ENCODE peak calls at places on chromosomes 6 and 20, in seven cellular contexts. One of them, this sample, is unnamed.

GRCh38 chr6:54427396-54427910 is 119.2 kb downstream of the TINAG start:
- DNase-seq in GM13977: no peak
- DNase-seq in BE2C: no peak
- DNase-seq in mammary epithelial cell: peak
- DNase-seq in Right ventricle myocardium superior: no peak
- DNase-seq in NCI-H460: no peak
- DNase-seq in germinal center: no peak
- DNase-seq in this sample: no peak

GRCh38 chr6:63537126-63537958 is 34.9 kb upstream of the LOC128125822 start:
- DNase-seq in NCI-H460: no peak
- DNase-seq in BE2C: no peak
- DNase-seq in Right ventricle myocardium superior: no peak
- DNase-seq in mammary epithelial cell: peak
- DNase-seq in germinal center: no peak
- DNase-seq in GM13977: no peak
- DNase-seq in this sample: no peak

GRCh38 chr20:46849751-46850150 is 44.9 kb upstream of the EYA2 start:
- DNase-seq in GM13977: no peak
- DNase-seq in BE2C: no peak
- DNase-seq in Right ventricle myocardium superior: no peak
- DNase-seq in germinal center: no peak
- DNase-seq in mammary epithelial cell: no peak
- DNase-seq in NCI-H460: no peak
- DNase-seq in this sample: no peak

GRCh38 chr6:37994238-37994637 is 174.7 kb downstream of the ZFAND3 start:
- DNase-seq in germinal center: no peak
- DNase-seq in mammary epithelial cell: peak
- DNase-seq in BE2C: no peak
- DNase-seq in GM13977: no peak
- DNase-seq in Right ventricle myocardium superior: no peak
- DNase-seq in NCI-H460: no peak
- DNase-seq in this sample: peak

GRCh38 chr20:62155428-62156253 is 12.1 kb downstream of the SS18L1 start:
- DNase-seq in Right ventricle myocardium superior: no peak
- DNase-seq in NCI-H460: no peak
- DNase-seq in germinal center: no peak
- DNase-seq in BE2C: no peak
- DNase-seq in mammary epithelial cell: peak
- DNase-seq in GM13977: no peak
- DNase-seq in this sample: peak

GRCh38 chr6:31738048-31738979 is 1.5 kb upstream of the MSH5 start:
- DNase-seq in Right ventricle myocardium superior: no peak
- DNase-seq in germinal center: peak
- DNase-seq in BE2C: no peak
- DNase-seq in NCI-H460: no peak
- DNase-seq in GM13977: peak
- DNase-seq in mammary epithelial cell: peak
- DNase-seq in this sample: peak

GRCh38 chr20:56897318-56897962 is 268.3 kb downstream of the TFAP2C start:
- DNase-seq in GM13977: no peak
- DNase-seq in BE2C: no peak
- DNase-seq in mammary epithelial cell: no peak
- DNase-seq in NCI-H460: no peak
- DNase-seq in Right ventricle myocardium superior: no peak
- DNase-seq in germinal center: no peak
- DNase-seq in this sample: no peak

GRCh38 chr6:162887981-162888689 is 160.4 kb downstream of the PACRG start:
- DNase-seq in NCI-H460: no peak
- DNase-seq in Right ventricle myocardium superior: peak
- DNase-seq in GM13977: no peak
- DNase-seq in BE2C: no peak
- DNase-seq in mammary epithelial cell: no peak
- DNase-seq in germinal center: no peak
- DNase-seq in this sample: no peak

GRCh38 chr6:10559492-10560150 is 38.5 kb downstream of the GCNT2 start:
- DNase-seq in BE2C: no peak
- DNase-seq in germinal center: no peak
- DNase-seq in Right ventricle myocardium superior: no peak
- DNase-seq in mammary epithelial cell: no peak
- DNase-seq in GM13977: no peak
- DNase-seq in NCI-H460: no peak
- DNase-seq in this sample: no peak

GRCh38 chr6:34904990-34905613 is 16.0 kb downstream of the ANKS1A start:
- DNase-seq in Right ventricle myocardium superior: no peak
- DNase-seq in BE2C: no peak
- DNase-seq in GM13977: no peak
- DNase-seq in germinal center: no peak
- DNase-seq in mammary epithelial cell: no peak
- DNase-seq in NCI-H460: no peak
- DNase-seq in this sample: no peak

GRCh38 chr6:13920584-13920983 is 4.2 kb upstream of the RNF182 start:
- DNase-seq in GM13977: no peak
- DNase-seq in Right ventricle myocardium superior: no peak
- DNase-seq in mammary epithelial cell: no peak
- DNase-seq in BE2C: no peak
- DNase-seq in NCI-H460: no peak
- DNase-seq in germinal center: no peak
- DNase-seq in this sample: no peak

GRCh38 chr20:60008130-60008808 is 50.0 kb downstream of the CDH26 start:
- DNase-seq in Right ventricle myocardium superior: no peak
- DNase-seq in germinal center: no peak
- DNase-seq in BE2C: no peak
- DNase-seq in mammary epithelial cell: no peak
- DNase-seq in NCI-H460: no peak
- DNase-seq in GM13977: no peak
- DNase-seq in this sample: no peak

GRCh38 chr6:138104618-138105213 is 2.5 kb downstream of the PERP start:
- DNase-seq in NCI-H460: no peak
- DNase-seq in germinal center: no peak
- DNase-seq in Right ventricle myocardium superior: no peak
- DNase-seq in mammary epithelial cell: peak
- DNase-seq in GM13977: no peak
- DNase-seq in BE2C: no peak
- DNase-seq in this sample: no peak

GRCh38 chr6:105510746-105511145 is 107.9 kb upstream of the PREP start:
- DNase-seq in NCI-H460: no peak
- DNase-seq in Right ventricle myocardium superior: no peak
- DNase-seq in germinal center: no peak
- DNase-seq in GM13977: no peak
- DNase-seq in BE2C: no peak
- DNase-seq in mammary epithelial cell: peak
- DNase-seq in this sample: peak

GRCh38 chr6:107699191-107700015 is 124.7 kb downstream of the SCML4 start:
- DNase-seq in mammary epithelial cell: no peak
- DNase-seq in Right ventricle myocardium superior: no peak
- DNase-seq in germinal center: no peak
- DNase-seq in GM13977: no peak
- DNase-seq in NCI-H460: no peak
- DNase-seq in BE2C: no peak
- DNase-seq in this sample: no peak

GRCh38 chr20:6993016-6993415 is 225.5 kb downstream of the BMP2 start:
- DNase-seq in Right ventricle myocardium superior: no peak
- DNase-seq in NCI-H460: no peak
- DNase-seq in BE2C: no peak
- DNase-seq in mammary epithelial cell: peak
- DNase-seq in GM13977: no peak
- DNase-seq in germinal center: no peak
- DNase-seq in this sample: no peak

This sample was measured in osteoblast.